ENCODE peak calls at places on chromosomes 11 and 22, in ten cellular contexts. L is M059J; O is A549; K is fibroblast of pulmonary artery; U is stimulated activated CD4-positive, alpha-beta T cell treated with anti-CD3 and anti-CD28 coated beads, Interleukin-4, amount 100 ng/mL, for 4 hours; D is AG09309; T is activated CD8-positive, alpha-beta memory T cell treated with anti-CD3 and anti-CD28 coated beads, Interleukin-2, amount 50 U/mL, for 48 hours; M is NCI-H2081; N is Right ventricle myocardium superior; W is NAMALWA. C is an unnamed sample.

GRCh38 chr22:37196539-37197450 is 8.7 kb upstream of the C1QTNF6 start:
- DNase-seq in M (no peak), T (no peak), W (no peak), U (no peak), D (peak; percentile 46), L (peak; percentile 94), O (peak; percentile 77), K (peak; percentile 91), N (peak; percentile 92), C (peak; percentile 40)

GRCh38 chr22:21624120-21624879 is 5.5 kb downstream of the YDJC start:
- DNase-seq in T (peak; percentile 87), U (no peak), L (peak; percentile 26), D (no peak), W (peak; percentile 52), N (peak; percentile 63), O (no peak), M (no peak), K (peak; percentile 21), C (no peak)

GRCh38 chr22:49425356-49425755 is 402.3 kb downstream of the BRD1 start:
- DNase-seq in U (no peak), N (no peak), L (no peak), W (no peak), T (peak; percentile 13), O (no peak), M (no peak), D (no peak), K (no peak), C (no peak)

GRCh38 chr11:120102050-120102861 is 35.7 kb downstream of the TRIM29 start:
- DNase-seq in O (no peak), N (peak; percentile 12), U (no peak), K (no peak), D (no peak), W (no peak), T (no peak), L (no peak), M (no peak), C (no peak)

GRCh38 chr22:46609175-46609690 is 11.0 kb upstream of the GRAMD4 start:
- DNase-seq in L (no peak), D (no peak), U (no peak), K (no peak), O (no peak), M (no peak), N (no peak), W (no peak), T (no peak), C (no peak)

GRCh38 chr11:30938801-30939200 is 352.6 kb upstream of the MPPED2 start:
- DNase-seq in O (no peak), T (no peak), W (no peak), L (peak; percentile 17), K (no peak), M (no peak), U (no peak), D (no peak), N (no peak), C (no peak)

GRCh38 chr22:37703906-37704305 is 7.1 kb downstream of the TRIOBP start:
- DNase-seq in L (no peak), D (no peak), O (no peak), N (no peak), W (no peak), K (no peak), U (no peak), T (no peak), M (no peak), C (no peak)

GRCh38 chr11:6813651-6814050 is 14.2 kb upstream of the OR6A2 start:
- DNase-seq in W (no peak), D (no peak), U (no peak), T (no peak), N (no peak), K (no peak), L (no peak), M (no peak), O (no peak), C (no peak)

GRCh38 chr11:27717801-27718229 is 17.6 kb upstream of the BDNF start:
- DNase-seq in O (no peak), T (no peak), N (no peak), K (peak; percentile 19), U (no peak), W (no peak), D (no peak), L (no peak), M (no peak), C (no peak)

GRCh38 chr11:17799147-17799546 is 64.6 kb downstream of the KCNC1 start:
- DNase-seq in L (no peak), M (no peak), W (no peak), D (no peak), K (no peak), O (no peak), N (no peak), T (no peak), U (no peak), C (no peak)

GRCh38 chr22:20128902-20129746 is 2.5 kb upstream of the ZDHHC8 start:
- DNase-seq in T (peak; percentile 74), L (peak; percentile 42), M (peak; percentile 11), K (peak; percentile 30), O (no peak), N (no peak), W (peak; percentile 67), U (peak; percentile 46), D (no peak), C (peak; percentile 31)

GRCh38 chr11:68128682-68129327 is 7.6 kb upstream of the CHKA start:
- DNase-seq in O (no peak), L (peak; percentile 80), M (no peak), D (peak; percentile 18), W (no peak), N (peak; percentile 78), T (no peak), K (peak; percentile 86), U (no peak), C (no peak)

GRCh38 chr11:68386331-68386978 is 74.1 kb downstream of the LRP5 start:
- DNase-seq in W (no peak), L (no peak), O (no peak), U (no peak), M (no peak), D (no peak), N (no peak), K (no peak), T (no peak), C (no peak)

C was measured in naive thymus-derived CD8-positive, alpha-beta T cell.